ENCODE peak calls at places on chromosomes 6 and 20, in four cellular contexts. O is uterus, G is tibial nerve, P is SK-N-SH. A is an unnamed sample.

GRCh38 chr20:57166568-57167291 is 99.7 kb downstream of the BMP7 start:
- DNase-seq in O (no peak), G (no peak), P (no peak), A (no peak)

GRCh38 chr6:139982652-139983051 is 608.2 kb upstream of the CITED2 start:
- DNase-seq in O (no peak), G (no peak), P (peak), A (no peak)

GRCh38 chr20:45090481-45090880 is 10.4 kb downstream of the KCNS1 start:
- DNase-seq in O (no peak), G (no peak), P (no peak), A (no peak)

GRCh38 chr6:27592481-27593199 is 119.7 kb upstream of the ZNF184 start:
- DNase-seq in O (no peak), G (no peak), P (no peak), A (no peak)

GRCh38 chr6:52191824-52192223 is 5.6 kb downstream of the IL17A start:
- DNase-seq in O (no peak), G (no peak), P (no peak), A (no peak)

GRCh38 chr6:95325858-95326257 is 251.5 kb upstream of the MANEA start:
- DNase-seq in O (no peak), G (no peak), P (no peak), A (no peak)

GRCh38 chr6:158698876-158699440 is 49.1 kb downstream of the SYTL3 start:
- DNase-seq in O (no peak), G (no peak), P (no peak), A (no peak)

GRCh38 chr6:151351146-151351700 is 40.1 kb downstream of the ZBTB2 start:
- DNase-seq in O (no peak), G (no peak), P (no peak), A (no peak)

GRCh38 chr20:57330998-57331397 is 1.4 kb downstream of the SPO11 start:
- DNase-seq in O (no peak), G (no peak), P (no peak), A (no peak)

GRCh38 chr6:105711216-105711615 is 308.3 kb upstream of the PREP start:
- DNase-seq in O (no peak), G (no peak), P (no peak), A (no peak)

GRCh38 chr20:60139663-60140446 is 181.6 kb downstream of the CDH26 start:
- DNase-seq in O (no peak), G (no peak), P (no peak), A (no peak)

GRCh38 chr20:59828478-59829414 is 104.7 kb downstream of the SYCP2 start:
- DNase-seq in O (no peak), G (no peak), P (peak), A (no peak)

GRCh38 chr20:2755451-2756055 is 44.9 kb downstream of the CPXM1 start:
- DNase-seq in O (no peak), G (no peak), P (no peak), A (no peak)

GRCh38 chr6:67606905-67607828 is 1027.9 kb upstream of the ADGRB3 start:
- DNase-seq in O (no peak), G (no peak), P (peak), A (no peak)

GRCh38 chr6:169160855-169161560 is 92.6 kb downstream of the THBS2 start:
- DNase-seq in O (no peak), G (no peak), P (no peak), A (no peak)
- H3K27ac ChIP-seq in O (no peak), G (no peak), P (no peak), A (no peak)

GRCh38 chr6:19731286-19731685 is 105.9 kb upstream of the ID4 start:
- DNase-seq in O (no peak), G (no peak), P (no peak), A (no peak)

GRCh38 chr6:19736066-19736465 is 101.1 kb upstream of the ID4 start:
- DNase-seq in O (no peak), G (no peak), P (no peak), A (no peak)

GRCh38 chr6:19734061-19734460 is 103.1 kb upstream of the ID4 start:
- DNase-seq in O (no peak), G (no peak), P (no peak), A (no peak)

GRCh38 chr6:19737968-19738367 is 99.2 kb upstream of the ID4 start:
- DNase-seq in O (no peak), G (no peak), P (no peak), A (no peak)

DNA sequence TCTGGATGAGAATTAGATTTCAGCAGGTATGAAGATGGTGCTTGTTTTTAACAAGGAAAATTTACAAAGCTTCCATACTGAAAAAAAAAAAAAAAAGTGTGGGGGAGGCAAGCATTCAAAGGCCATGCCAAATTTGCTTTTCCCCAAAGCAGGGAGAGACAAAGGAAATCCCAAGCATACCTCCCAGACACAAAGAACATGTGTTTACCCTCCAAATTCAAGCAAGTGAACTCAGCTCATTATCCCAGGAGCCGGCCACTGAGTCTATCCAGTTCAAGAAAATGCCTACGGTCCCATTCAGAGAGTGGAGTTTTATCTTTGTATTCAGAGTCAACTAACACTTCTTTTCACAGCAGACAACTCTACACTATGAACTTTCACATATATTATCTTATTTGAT is 102.7 kb upstream of the ID4 start:
- DNase-seq in O (no peak), G (no peak), P (no peak), A (no peak)
- H3K27ac ChIP-seq in O (no peak), G (no peak), P (no peak), A (no peak)

GRCh38 chr6:1382883-1383728 is 6.3 kb upstream of the FOXF2 start:
- DNase-seq in O (no peak), G (no peak), P (no peak), A (no peak)
- H3K27ac ChIP-seq in O (no peak), G (no peak), P (no peak), A (no peak)

GRCh38 chr20:23363257-23363649 is 1.3 kb downstream of the GZF1 start:
- DNase-seq in O (no peak), G (no peak), P (no peak), A (no peak)
- H3K27ac ChIP-seq in O (peak), G (peak), P (no peak), A (peak)

DNA sequence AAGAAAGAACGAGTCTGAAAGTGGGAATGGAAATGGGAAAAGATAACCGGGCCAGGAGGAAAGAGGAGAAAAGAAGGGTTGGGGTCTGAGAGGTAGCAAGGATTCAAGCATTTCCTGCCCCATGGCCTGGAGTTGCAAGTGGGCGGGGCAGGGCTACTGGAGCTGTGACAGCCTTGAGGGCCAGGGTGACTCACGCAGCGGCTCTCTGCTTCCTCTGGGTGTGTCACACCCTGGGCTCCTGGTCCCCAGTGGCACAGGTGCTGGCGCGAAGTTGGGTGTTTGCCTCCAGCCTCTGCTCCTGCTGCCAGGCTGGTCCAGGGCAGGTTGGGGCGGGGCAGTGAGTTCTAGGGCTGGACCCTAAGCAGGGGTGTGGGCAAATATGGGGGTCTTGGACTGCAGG is 3.3 kb upstream of the ULBP3 start:
- DNase-seq in O (no peak), G (no peak), P (no peak), A (no peak)
- H3K27ac ChIP-seq in O (no peak), G (no peak), P (no peak), A (no peak)

GRCh38 chr6:160031442-160031841 is 62.6 kb downstream of the IGF2R start:
- DNase-seq in O (no peak), G (no peak), P (no peak), A (no peak)
- H3K27ac ChIP-seq in O (no peak), G (no peak), P (no peak), A (no peak)